ENCODE peak calls at places on chromosome 5, in eight cellular contexts. N, L, O, I, F, R, A and S are unnamed samples.

GRCh38 chr5:142881076-142881466 is 110.9 kb downstream of the ARHGAP26 start:
- DNase-seq in N (no peak), L (peak; percentile 18), O (no peak), I (no peak), F (no peak), R (no peak), A (no peak), S (peak; percentile 41)

GRCh38 chr5:89307972-89308371 is 425.0 kb upstream of the MEF2C start:
- DNase-seq in N (no peak), L (no peak), O (no peak), I (no peak), F (no peak), R (no peak), A (no peak), S (no peak)

GRCh38 chr5:148457183-148457620 is 73.4 kb downstream of the FBXO38 start:
- DNase-seq in N (peak; percentile 46), L (peak; percentile 37), O (peak; percentile 89), I (no peak), F (no peak), R (no peak), A (peak; percentile 30), S (no peak)

GRCh38 chr5:173923236-173924104 is 35.3 kb downstream of the CPEB4 start:
- DNase-seq in N (no peak), L (no peak), O (no peak), I (no peak), F (no peak), R (no peak), A (no peak), S (no peak)

GRCh38 chr5:177232761-177233160 is 70.8 kb downstream of the RAB24 start:
- DNase-seq in N (no peak), L (no peak), O (no peak), I (no peak), F (no peak), R (no peak), A (no peak), S (peak; percentile 39)

GRCh38 chr5:17314907-17315471 is 97.6 kb downstream of the BASP1 start:
- DNase-seq in N (no peak), L (peak; percentile 24), O (peak; percentile 25), I (no peak), F (no peak), R (no peak), A (no peak), S (peak; percentile 5)

GRCh38 chr5:64632251-64632650 is 58.1 kb upstream of the SHISAL2B start:
- DNase-seq in N (no peak), L (no peak), O (no peak), I (no peak), F (no peak), R (no peak), A (no peak), S (no peak)

GRCh38 chr5:83151821-83152220 is 74.5 kb downstream of the XRCC4 start:
- DNase-seq in N (no peak), L (no peak), O (no peak), I (no peak), F (no peak), R (no peak), A (no peak), S (no peak)

GRCh38 chr5:90747693-90748092 is 189.1 kb downstream of the ADGRV1 start:
- DNase-seq in N (no peak), L (no peak), O (no peak), I (no peak), F (no peak), R (no peak), A (no peak), S (no peak)

GRCh38 chr5:2508514-2508913 is 243.0 kb downstream of the IRX2 start:
- DNase-seq in N (no peak), L (no peak), O (no peak), I (no peak), F (no peak), R (no peak), A (no peak), S (no peak)

GRCh38 chr5:10355071-10355889 is 1.8 kb downstream of the MARCHF6 start:
- DNase-seq in N (peak; percentile 54), L (peak; percentile 59), O (peak; percentile 62), I (no peak), F (no peak), R (no peak), A (no peak), S (peak; percentile 69)

GRCh38 chr5:31952034-31952433 is 222.1 kb downstream of the GOLPH3 start:
- DNase-seq in N (no peak), L (no peak), O (no peak), I (no peak), F (no peak), R (no peak), A (no peak), S (no peak)

GRCh38 chr5:162096448-162096847 is 28.9 kb downstream of the GABRG2 start:
- DNase-seq in N (no peak), L (no peak), O (no peak), I (no peak), F (no peak), R (no peak), A (no peak), S (no peak)

GRCh38 chr5:37552770-37553719 is 173.9 kb downstream of the WDR70 start:
- DNase-seq in N (no peak), L (no peak), O (no peak), I (no peak), F (no peak), R (no peak), A (no peak), S (no peak)

GRCh38 chr5:36688722-36689121 is 82.3 kb downstream of the SLC1A3 start:
- DNase-seq in N (peak; percentile 43), L (peak; percentile 30), O (peak; percentile 22), I (no peak), F (no peak), R (no peak), A (no peak), S (no peak)

GRCh38 chr5:85452322-85453025 is 1067.8 kb upstream of the EDIL3 start:
- DNase-seq in N (no peak), L (no peak), O (no peak), I (no peak), F (no peak), R (no peak), A (no peak), S (no peak)

GRCh38 chr5:57896596-57896995 is 414.0 kb upstream of the ACTBL2 start:
- DNase-seq in N (no peak), L (no peak), O (no peak), I (no peak), F (no peak), R (no peak), A (no peak), S (no peak)

GRCh38 chr5:142445266-142445665 is 120.4 kb upstream of the SPRY4 start:
- DNase-seq in N (no peak), L (no peak), O (no peak), I (no peak), F (no peak), R (no peak), A (no peak), S (no peak)

GRCh38 chr5:69001605-69002004 is 92.2 kb upstream of the SLC30A5 start:
- DNase-seq in N (no peak), L (no peak), O (no peak), I (no peak), F (no peak), R (no peak), A (peak; percentile 20), S (no peak)

GRCh38 chr5:141605523-141606277 is 13.1 kb downstream of the DIAPH1 start:
- DNase-seq in N (peak; percentile 88), L (peak; percentile 83), O (no peak), I (peak; percentile 43), F (no peak), R (peak; percentile 62), A (no peak), S (no peak)

GRCh38 chr5:59790399-59791130 is 103.0 kb downstream of the PDE4D start:
- DNase-seq in N (peak; percentile 11), L (peak; percentile 63), O (no peak), I (no peak), F (no peak), R (no peak), A (no peak), S (no peak)

GRCh38 chr5:103109277-103109676 is 10.7 kb downstream of the GIN1 start:
- DNase-seq in N (no peak), L (no peak), O (no peak), I (no peak), F (no peak), R (no peak), A (no peak), S (no peak)

GRCh38 chr5:27458318-27458717 is 419.9 kb upstream of the CDH9 start:
- DNase-seq in N (no peak), L (no peak), O (no peak), I (no peak), F (no peak), R (no peak), A (no peak), S (no peak)

GRCh38 chr5:36875051-36875788 is 1.3 kb upstream of the NIPBL start:
- DNase-seq in N (peak; percentile 72), L (peak; percentile 53), O (peak; percentile 51), I (peak; percentile 59), F (peak; percentile 81), R (peak; percentile 47), A (peak; percentile 30), S (no peak)

GRCh38 chr5:77232959-77233358 is 22.5 kb downstream of the PDE8B start:
- DNase-seq in N (no peak), L (no peak), O (no peak), I (no peak), F (no peak), R (no peak), A (no peak), S (no peak)

GRCh38 chr5:107542428-107542827 is 128.3 kb downstream of the EFNA5 start:
- DNase-seq in N (no peak), L (no peak), O (peak; percentile 67), I (no peak), F (peak; percentile 82), R (no peak), A (peak; percentile 50), S (peak; percentile 87)

GRCh38 chr5:58466939-58467338 is 7.1 kb upstream of the PLK2 start:
- DNase-seq in N (peak; percentile 58), L (no peak), O (no peak), I (peak; percentile 8), F (no peak), R (no peak), A (no peak), S (no peak)

GRCh38 chr5:17316973-17317459 is 99.6 kb downstream of the BASP1 start:
- DNase-seq in N (no peak), L (peak; percentile 55), O (no peak), I (no peak), F (no peak), R (no peak), A (no peak), S (no peak)

GRCh38 chr5:91787718-91788117 is 404.6 kb upstream of the ARRDC3 start:
- DNase-seq in N (no peak), L (no peak), O (no peak), I (no peak), F (no peak), R (no peak), A (no peak), S (peak; percentile 49)

GRCh38 chr5:132066871-132067270 is 6.4 kb downstream of the IL3 start:
- DNase-seq in N (no peak), L (no peak), O (no peak), I (no peak), F (no peak), R (no peak), A (no peak), S (no peak)

GRCh38 chr5:173774212-173774850 is 113.8 kb upstream of the CPEB4 start:
- DNase-seq in N (no peak), L (no peak), O (no peak), I (no peak), F (no peak), R (no peak), A (no peak), S (no peak)